ENCODE peak calls at places on chromosome 7, in six cellular contexts. C is GM12865; W is T-cell; G is NCI-H748 treated with DMSO at 0.1 percent for 48 hours; K is GM04504; F is activated CD4-positive, alpha-beta T cell treated with anti-CD3 and anti-CD28 coated beads, Interleukin-2, amount 50 U/mL, for 1 hour. B is an unnamed sample.

GRCh38 chr7:101119876-101120275 is 7.0 kb upstream of the SERPINE1 start:
- DNase-seq in G (no peak), C (no peak), W (no peak), K (no peak), F (no peak), B (no peak)

GRCh38 chr7:2928613-2929311 is 84.7 kb upstream of the GNA12 start:
- DNase-seq in G (no peak), C (no peak), W (no peak), F (no peak), K (no peak), B (peak; percentile 45)

GRCh38 chr7:3397324-3397723 is 96.3 kb downstream of the SDK1 start:
- DNase-seq in K (no peak), W (no peak), C (no peak), F (no peak), G (no peak), B (no peak)

GRCh38 chr7:126778101-126778500 is 474.6 kb downstream of the GRM8 start:
- DNase-seq in C (no peak), K (no peak), G (peak; percentile 90), F (no peak), W (no peak), B (no peak)

GRCh38 chr7:153034791-153035190 is 275.2 kb downstream of the ACTR3B start:
- DNase-seq in F (no peak), G (no peak), W (no peak), C (no peak), K (no peak), B (no peak)

GRCh38 chr7:130394421-130395188 is 14.3 kb downstream of the CPA1 start:
- DNase-seq in G (no peak), F (no peak), C (peak; percentile 48), W (peak; percentile 23), K (no peak), B (no peak)

GRCh38 chr7:149692557-149692982 is 80.8 kb downstream of the ZNF467 start:
- DNase-seq in K (no peak), F (no peak), G (no peak), C (no peak), W (no peak), B (no peak)

GRCh38 chr7:26993816-26994810 is 101.7 kb downstream of the HOXA1 start:
- DNase-seq in W (no peak), F (no peak), K (peak; percentile 22), G (no peak), C (no peak), B (no peak)

GRCh38 chr7:140005754-140006503 is 56.8 kb downstream of the PARP12 start:
- DNase-seq in K (no peak), G (no peak), W (no peak), C (peak; percentile 13), F (no peak), B (peak; percentile 51)

GRCh38 chr7:49010717-49011116 is 86.4 kb downstream of the CDC14C start:
- DNase-seq in C (no peak), K (no peak), W (no peak), F (no peak), G (no peak), B (no peak)

GRCh38 chr7:139960158-139960557 is 102.6 kb downstream of the PARP12 start:
- DNase-seq in F (no peak), K (no peak), G (no peak), C (no peak), W (no peak), B (no peak)

GRCh38 chr7:43876266-43876665 is 6.9 kb upstream of the MRPS24 start:
- DNase-seq in G (no peak), F (no peak), C (no peak), W (no peak), K (no peak), B (no peak)

GRCh38 chr7:51235593-51236313 is 80.9 kb downstream of the COBL start:
- DNase-seq in G (no peak), W (no peak), K (no peak), F (no peak), C (no peak), B (no peak)

GRCh38 chr7:67105382-67105781 is 108.7 kb downstream of the TYW1 start:
- DNase-seq in G (no peak), C (no peak), K (no peak), W (no peak), F (no peak), B (no peak)

GRCh38 chr7:36286688-36287087 is 103.0 kb upstream of the ANLN start:
- DNase-seq in W (no peak), F (no peak), C (no peak), G (no peak), K (no peak), B (no peak)

GRCh38 chr7:37643876-37644275 is 39.7 kb upstream of the GPR141 start:
- DNase-seq in F (no peak), G (no peak), W (no peak), K (no peak), C (no peak), B (no peak)

GRCh38 chr7:122304996-122305421 is 459 bp upstream of the FEZF1 start:
- DNase-seq in K (no peak), G (no peak), W (no peak), C (no peak), F (no peak), B (no peak)

GRCh38 chr7:28062197-28062988 is 118.2 kb downstream of the JAZF1 start:
- DNase-seq in W (peak; percentile 23), G (peak; percentile 74), K (no peak), F (peak; percentile 42), C (peak; percentile 54), B (peak; percentile 83)

GRCh38 chr7:44914992-44915607 is 29.8 kb upstream of the PURB start:
- DNase-seq in W (peak; percentile 82), C (peak; percentile 59), G (no peak), F (peak; percentile 64), K (no peak), B (no peak)

GRCh38 chr7:15652776-15653290 is 33.6 kb downstream of the MEOX2 start:
- DNase-seq in K (no peak), W (no peak), F (no peak), G (no peak), C (no peak), B (no peak)

GRCh38 chr7:90119178-90119971 is 34.9 kb upstream of the STEAP1 start:
- DNase-seq in G (peak; percentile 44), C (no peak), W (peak; percentile 47), F (peak; percentile 19), K (no peak), B (peak; percentile 69)

GRCh38 chr7:136133491-136133990 is 156.4 kb upstream of the MTPN start:
- DNase-seq in F (no peak), W (no peak), G (peak; percentile 35), C (no peak), K (no peak), B (no peak)

GRCh38 chr7:141333459-141333858 is 217.8 kb upstream of the AGK start:
- DNase-seq in W (no peak), G (no peak), C (no peak), K (no peak), F (no peak), B (no peak)

GRCh38 chr7:50621206-50621605 is 56.0 kb upstream of the DDC start:
- DNase-seq in W (no peak), K (no peak), G (no peak), F (no peak), C (no peak), B (no peak)